ENCODE peak calls at places on chromosomes 1 and 21, in four cellular contexts. L is WTC11, O is GM12878, F is K562. B is an unnamed sample.

GRCh38 chr1:29577512-29577911 is 341.2 kb downstream of the PTPRU start:
- DNase-seq in L (peak), O (no peak), F (no peak), B (no peak)

GRCh38 chr1:222592171-222592570 is 2.4 kb upstream of the TAF1A start:
- DNase-seq in L (no peak), O (no peak), F (no peak), B (no peak)

GRCh38 chr1:47690341-47691244 is 252.7 kb downstream of the FOXD2 start:
- DNase-seq in L (no peak), O (no peak), F (no peak), B (no peak)

GRCh38 chr1:16420719-16421118 is 16.5 kb downstream of the SPATA21 start:
- DNase-seq in L (no peak), O (peak), F (no peak), B (no peak)

GRCh38 chr1:172203902-172204301 is 216.6 kb upstream of the C1orf105 start:
- DNase-seq in L (no peak), O (no peak), F (no peak), B (no peak)

GRCh38 chr21:21907271-21907670 is 909.1 kb downstream of the NCAM2 start:
- DNase-seq in L (no peak), O (no peak), F (no peak), B (no peak)

GRCh38 chr1:48552903-48553626 is 81.1 kb upstream of the SPATA6 start:
- DNase-seq in L (no peak), O (no peak), F (no peak), B (no peak)

GRCh38 chr1:24900486-24900849 is 29.6 kb downstream of the RUNX3 start:
- DNase-seq in L (no peak), O (no peak), F (no peak), B (no peak)

GRCh38 chr1:59354754-59355337 is 58.0 kb downstream of the FGGY start:
- DNase-seq in L (no peak), O (no peak), F (no peak), B (no peak)

GRCh38 chr1:219189021-219189824 is 15.5 kb downstream of the LYPLAL1 start:
- DNase-seq in L (no peak), O (peak), F (no peak), B (no peak)

GRCh38 chr1:37515185-37516034 is 844 bp upstream of the MEAF6 start:
- DNase-seq in L (no peak), O (no peak), F (no peak), B (no peak)
- TF ChIP-seq ATF3 in L (no peak), O (no peak), F (no peak), B (no peak)

DNA sequence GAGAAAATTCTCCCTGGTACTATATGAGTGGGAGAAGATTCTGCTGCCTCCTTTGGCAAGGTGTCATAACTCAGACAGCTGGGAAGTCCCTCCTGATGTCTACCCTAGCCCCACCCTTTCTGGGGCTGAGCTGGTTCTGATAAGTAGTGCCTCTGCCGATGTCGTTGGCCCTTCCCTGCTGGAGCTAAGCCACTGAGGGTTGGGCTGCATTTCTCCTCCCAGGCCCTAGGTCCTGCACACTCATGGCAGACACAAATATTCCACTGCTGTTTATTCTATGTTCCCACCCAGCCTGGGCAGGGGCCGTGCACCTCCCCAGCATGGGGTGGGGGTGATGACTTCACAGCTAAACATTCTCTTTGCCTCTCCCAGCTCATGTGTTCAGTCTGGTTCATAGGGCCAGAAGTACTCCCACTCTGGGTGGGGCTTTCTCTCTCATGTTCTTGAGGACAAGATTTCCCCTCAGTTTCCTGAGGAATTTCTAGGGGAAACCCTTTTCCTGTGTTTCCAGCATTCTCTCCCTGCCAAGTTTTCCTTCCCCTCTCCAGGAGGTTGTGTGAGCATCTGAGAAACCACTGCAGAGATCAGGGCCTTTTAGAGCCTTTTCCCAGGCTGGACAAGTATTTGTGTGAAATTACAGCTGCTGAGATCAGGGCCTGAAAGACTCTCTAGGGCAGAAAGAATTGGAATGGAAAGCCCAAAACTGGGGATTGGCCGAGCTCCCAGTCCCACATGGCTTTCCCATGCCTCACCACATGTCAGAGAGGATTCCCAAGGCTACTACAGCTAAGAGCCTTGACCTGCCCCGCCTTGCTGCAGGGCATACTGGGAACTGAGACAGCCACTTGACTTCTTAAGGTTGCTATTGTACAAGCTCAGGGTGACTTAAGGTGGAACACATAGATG is 66.2 kb downstream of the ATP2B4 start:
- DNase-seq in L (no peak), O (no peak), F (peak), B (no peak)
- TF ChIP-seq ESRRA in L (no peak), O (no peak), F (no peak), B (no peak)

GRCh38 chr1:162997499-162998285 is 71.5 kb upstream of the RGS4 start:
- DNase-seq in L (no peak), O (no peak), F (no peak), B (no peak)
- TF ChIP-seq ATF3 in L (no peak), O (no peak), F (no peak), B (no peak)

GRCh38 chr1:210527091-210527490 is 198.4 kb downstream of the HHAT start:
- DNase-seq in L (no peak), O (no peak), F (no peak), B (no peak)

GRCh38 chr1:210535796-210536195 is 207.1 kb downstream of the HHAT start:
- DNase-seq in L (no peak), O (no peak), F (no peak), B (no peak)

GRCh38 chr1:210531475-210532222 is 202.9 kb downstream of the HHAT start:
- DNase-seq in L (no peak), O (no peak), F (no peak), B (no peak)

GRCh38 chr1:210536263-210536961 is 207.7 kb downstream of the HHAT start:
- DNase-seq in L (no peak), O (no peak), F (no peak), B (no peak)

GRCh38 chr1:210532223-210532598 is 203.5 kb downstream of the HHAT start:
- DNase-seq in L (no peak), O (no peak), F (no peak), B (no peak)
- TF ChIP-seq ESRRA in L (no peak), O (no peak), F (no peak), B (no peak)

B was measured in HepG2.